ENCODE peak calls at places on chromosomes 5 and 9, in ten cellular contexts. One of them, this sample, is unnamed.

GRCh38 chr5:40879163-40879942 is 29.9 kb upstream of the C7 start:
- DNase-seq in fibroblast of the conjunctiva: peak
- DNase-seq in stimulated activated CD8-positive, alpha-beta memory T cell treated with anti-CD3 and anti-CD28 coated beads, Interleukin-12 subunit alpha, Interleukin-12 subunit beta, amount 100 ng/mL, for 4 hours: no peak
- DNase-seq in stimulated activated CD4-positive, alpha-beta T cell treated with anti-CD3 and anti-CD28 coated beads, Interleukin-2, amount 100 ng/mL, for 48 hours: no peak
- DNase-seq in T-helper 2 cell: no peak
- DNase-seq in mesenchymal stem cell: peak
- DNase-seq in EL: peak
- DNase-seq in activated naive CD8-positive, alpha-beta T cell treated with anti-CD3 and anti-CD28 coated beads, Interleukin-2, amount 50 U/mL, for 24 hours: no peak
- DNase-seq in activated T-cell treated with anti-CD3 and anti-CD28 coated beads, Interleukin-2, amount 50 U/mL, for 72 hours: no peak
- DNase-seq in tibial artery: no peak
- DNase-seq in this sample: peak

GRCh38 chr5:112691758-112692157 is 45.9 kb upstream of the APC start:
- DNase-seq in fibroblast of the conjunctiva: peak
- DNase-seq in stimulated activated CD8-positive, alpha-beta memory T cell treated with anti-CD3 and anti-CD28 coated beads, Interleukin-12 subunit alpha, Interleukin-12 subunit beta, amount 100 ng/mL, for 4 hours: no peak
- DNase-seq in stimulated activated CD4-positive, alpha-beta T cell treated with anti-CD3 and anti-CD28 coated beads, Interleukin-2, amount 100 ng/mL, for 48 hours: no peak
- DNase-seq in T-helper 2 cell: no peak
- DNase-seq in mesenchymal stem cell: peak
- DNase-seq in EL: no peak
- DNase-seq in activated naive CD8-positive, alpha-beta T cell treated with anti-CD3 and anti-CD28 coated beads, Interleukin-2, amount 50 U/mL, for 24 hours: peak
- DNase-seq in activated T-cell treated with anti-CD3 and anti-CD28 coated beads, Interleukin-2, amount 50 U/mL, for 72 hours: peak
- DNase-seq in tibial artery: no peak
- DNase-seq in this sample: peak

GRCh38 chr9:126507318-126508109 is 106.2 kb upstream of the LMX1B start:
- DNase-seq in fibroblast of the conjunctiva: no peak
- DNase-seq in stimulated activated CD8-positive, alpha-beta memory T cell treated with anti-CD3 and anti-CD28 coated beads, Interleukin-12 subunit alpha, Interleukin-12 subunit beta, amount 100 ng/mL, for 4 hours: no peak
- DNase-seq in stimulated activated CD4-positive, alpha-beta T cell treated with anti-CD3 and anti-CD28 coated beads, Interleukin-2, amount 100 ng/mL, for 48 hours: no peak
- DNase-seq in T-helper 2 cell: no peak
- DNase-seq in mesenchymal stem cell: no peak
- DNase-seq in EL: no peak
- DNase-seq in activated naive CD8-positive, alpha-beta T cell treated with anti-CD3 and anti-CD28 coated beads, Interleukin-2, amount 50 U/mL, for 24 hours: no peak
- DNase-seq in activated T-cell treated with anti-CD3 and anti-CD28 coated beads, Interleukin-2, amount 50 U/mL, for 72 hours: no peak
- DNase-seq in tibial artery: peak
- DNase-seq in this sample: no peak

GRCh38 chr9:1759901-1760300 is 255.2 kb upstream of the SMARCA2 start:
- DNase-seq in fibroblast of the conjunctiva: no peak
- DNase-seq in stimulated activated CD8-positive, alpha-beta memory T cell treated with anti-CD3 and anti-CD28 coated beads, Interleukin-12 subunit alpha, Interleukin-12 subunit beta, amount 100 ng/mL, for 4 hours: no peak
- DNase-seq in stimulated activated CD4-positive, alpha-beta T cell treated with anti-CD3 and anti-CD28 coated beads, Interleukin-2, amount 100 ng/mL, for 48 hours: no peak
- DNase-seq in T-helper 2 cell: no peak
- DNase-seq in mesenchymal stem cell: no peak
- DNase-seq in EL: no peak
- DNase-seq in activated naive CD8-positive, alpha-beta T cell treated with anti-CD3 and anti-CD28 coated beads, Interleukin-2, amount 50 U/mL, for 24 hours: no peak
- DNase-seq in activated T-cell treated with anti-CD3 and anti-CD28 coated beads, Interleukin-2, amount 50 U/mL, for 72 hours: no peak
- DNase-seq in tibial artery: no peak
- DNase-seq in this sample: no peak

GRCh38 chr9:87516222-87516930 is 18.7 kb downstream of the DAPK1 start:
- DNase-seq in fibroblast of the conjunctiva: no peak
- DNase-seq in stimulated activated CD8-positive, alpha-beta memory T cell treated with anti-CD3 and anti-CD28 coated beads, Interleukin-12 subunit alpha, Interleukin-12 subunit beta, amount 100 ng/mL, for 4 hours: no peak
- DNase-seq in stimulated activated CD4-positive, alpha-beta T cell treated with anti-CD3 and anti-CD28 coated beads, Interleukin-2, amount 100 ng/mL, for 48 hours: no peak
- DNase-seq in T-helper 2 cell: no peak
- DNase-seq in mesenchymal stem cell: peak
- DNase-seq in EL: peak
- DNase-seq in activated naive CD8-positive, alpha-beta T cell treated with anti-CD3 and anti-CD28 coated beads, Interleukin-2, amount 50 U/mL, for 24 hours: no peak
- DNase-seq in activated T-cell treated with anti-CD3 and anti-CD28 coated beads, Interleukin-2, amount 50 U/mL, for 72 hours: no peak
- DNase-seq in tibial artery: peak
- DNase-seq in this sample: no peak

GRCh38 chr5:143033535-143034260 is 263.5 kb downstream of the ARHGAP26 start:
- DNase-seq in fibroblast of the conjunctiva: peak
- DNase-seq in stimulated activated CD8-positive, alpha-beta memory T cell treated with anti-CD3 and anti-CD28 coated beads, Interleukin-12 subunit alpha, Interleukin-12 subunit beta, amount 100 ng/mL, for 4 hours: no peak
- DNase-seq in stimulated activated CD4-positive, alpha-beta T cell treated with anti-CD3 and anti-CD28 coated beads, Interleukin-2, amount 100 ng/mL, for 48 hours: no peak
- DNase-seq in T-helper 2 cell: no peak
- DNase-seq in mesenchymal stem cell: peak
- DNase-seq in EL: peak
- DNase-seq in activated naive CD8-positive, alpha-beta T cell treated with anti-CD3 and anti-CD28 coated beads, Interleukin-2, amount 50 U/mL, for 24 hours: no peak
- DNase-seq in activated T-cell treated with anti-CD3 and anti-CD28 coated beads, Interleukin-2, amount 50 U/mL, for 72 hours: no peak
- DNase-seq in tibial artery: no peak
- DNase-seq in this sample: no peak

GRCh38 chr5:178993955-178994579 is 1.1 kb downstream of the GRM6 start:
- DNase-seq in fibroblast of the conjunctiva: no peak
- DNase-seq in stimulated activated CD8-positive, alpha-beta memory T cell treated with anti-CD3 and anti-CD28 coated beads, Interleukin-12 subunit alpha, Interleukin-12 subunit beta, amount 100 ng/mL, for 4 hours: no peak
- DNase-seq in stimulated activated CD4-positive, alpha-beta T cell treated with anti-CD3 and anti-CD28 coated beads, Interleukin-2, amount 100 ng/mL, for 48 hours: no peak
- DNase-seq in T-helper 2 cell: no peak
- DNase-seq in mesenchymal stem cell: no peak
- DNase-seq in EL: no peak
- DNase-seq in activated naive CD8-positive, alpha-beta T cell treated with anti-CD3 and anti-CD28 coated beads, Interleukin-2, amount 50 U/mL, for 24 hours: no peak
- DNase-seq in activated T-cell treated with anti-CD3 and anti-CD28 coated beads, Interleukin-2, amount 50 U/mL, for 72 hours: no peak
- DNase-seq in tibial artery: no peak
- DNase-seq in this sample: no peak

GRCh38 chr9:112061152-112061740 is 113.9 kb downstream of the SUSD1 start:
- DNase-seq in fibroblast of the conjunctiva: peak
- DNase-seq in stimulated activated CD8-positive, alpha-beta memory T cell treated with anti-CD3 and anti-CD28 coated beads, Interleukin-12 subunit alpha, Interleukin-12 subunit beta, amount 100 ng/mL, for 4 hours: no peak
- DNase-seq in stimulated activated CD4-positive, alpha-beta T cell treated with anti-CD3 and anti-CD28 coated beads, Interleukin-2, amount 100 ng/mL, for 48 hours: no peak
- DNase-seq in T-helper 2 cell: no peak
- DNase-seq in mesenchymal stem cell: peak
- DNase-seq in EL: peak
- DNase-seq in activated naive CD8-positive, alpha-beta T cell treated with anti-CD3 and anti-CD28 coated beads, Interleukin-2, amount 50 U/mL, for 24 hours: peak
- DNase-seq in activated T-cell treated with anti-CD3 and anti-CD28 coated beads, Interleukin-2, amount 50 U/mL, for 72 hours: peak
- DNase-seq in tibial artery: peak
- DNase-seq in this sample: peak

GRCh38 chr5:160506006-160507004 is 84.7 kb downstream of the PTTG1 start:
- DNase-seq in fibroblast of the conjunctiva: no peak
- DNase-seq in stimulated activated CD8-positive, alpha-beta memory T cell treated with anti-CD3 and anti-CD28 coated beads, Interleukin-12 subunit alpha, Interleukin-12 subunit beta, amount 100 ng/mL, for 4 hours: peak
- DNase-seq in stimulated activated CD4-positive, alpha-beta T cell treated with anti-CD3 and anti-CD28 coated beads, Interleukin-2, amount 100 ng/mL, for 48 hours: peak
- DNase-seq in T-helper 2 cell: peak
- DNase-seq in mesenchymal stem cell: no peak
- DNase-seq in EL: peak
- DNase-seq in activated naive CD8-positive, alpha-beta T cell treated with anti-CD3 and anti-CD28 coated beads, Interleukin-2, amount 50 U/mL, for 24 hours: peak
- DNase-seq in activated T-cell treated with anti-CD3 and anti-CD28 coated beads, Interleukin-2, amount 50 U/mL, for 72 hours: peak
- DNase-seq in tibial artery: no peak
- DNase-seq in this sample: peak